ENCODE peak calls at places on chromosomes 12 and 14, in eight cellular contexts. O is left lung, P is lower lobe of right lung, W is stomach, U is prostate gland, I is gastrocnemius medialis, V is body of pancreas, A is mammary epithelial cell. R is an unnamed sample.

GRCh38 chr12:112011685-112012084 is 1.3 kb downstream of the TMEM116 start:
- DNase-seq in V (no peak), P (no peak), A (no peak), W (no peak), U (no peak), O (no peak), I (no peak), R (no peak)

GRCh38 chr12:65817866-65818265 is 6.4 kb upstream of the HMGA2 start:
- DNase-seq in V (no peak), A (no peak), P (no peak), I (no peak), W (no peak), U (no peak), O (no peak), R (no peak)

GRCh38 chr12:47133981-47134380 is 54.2 kb upstream of the AMIGO2 start:
- DNase-seq in A (peak; percentile 25), W (no peak), I (no peak), V (no peak), P (no peak), U (no peak), O (no peak), R (peak; percentile 41)

GRCh38 chr12:34340534-34341361 is 318.5 kb downstream of the ALG10 start:
- DNase-seq in I (no peak), V (no peak), W (no peak), U (no peak), P (no peak), A (no peak), O (no peak), R (no peak)

GRCh38 chr14:95495538-95496025 is 20.9 kb downstream of the SYNE3 start:
- DNase-seq in A (no peak), V (no peak), P (no peak), W (no peak), U (no peak), O (no peak), I (no peak), R (no peak)

GRCh38 chr12:30795410-30795659 is 40.6 kb upstream of the CAPRIN2 start:
- DNase-seq in O (no peak), P (no peak), I (no peak), W (no peak), V (no peak), U (no peak), A (no peak), R (no peak)

GRCh38 chr14:98370352-98370751 is 901.6 kb downstream of the BCL11B start:
- DNase-seq in I (no peak), O (no peak), A (peak; percentile 16), U (peak; percentile 10), P (no peak), W (no peak), V (no peak), R (no peak)

GRCh38 chr12:70590051-70590450 is 47.2 kb downstream of the PTPRB start:
- DNase-seq in W (peak; percentile 77), A (peak; percentile 49), P (peak; percentile 76), V (peak; percentile 74), U (peak; percentile 72), I (peak; percentile 24), O (no peak), R (peak; percentile 88)

GRCh38 chr12:79274571-79275064 is 410.0 kb downstream of the SYT1 start:
- DNase-seq in O (peak; percentile 37), P (no peak), V (no peak), I (no peak), A (no peak), U (no peak), W (no peak), R (no peak)

GRCh38 chr12:103969391-103969790 is 3.7 kb downstream of the TDG start:
- DNase-seq in W (no peak), P (no peak), V (no peak), A (peak; percentile 23), I (no peak), O (no peak), U (no peak), R (peak; percentile 48)

GRCh38 chr12:75887979-75888378 is 143.6 kb downstream of the PHLDA1 start:
- DNase-seq in O (no peak), P (no peak), V (no peak), I (no peak), A (no peak), W (no peak), U (no peak), R (no peak)

GRCh38 chr14:98489115-98489514 is 782.9 kb downstream of the BCL11B start:
- DNase-seq in P (no peak), V (no peak), A (peak; percentile 71), I (no peak), O (no peak), W (no peak), U (no peak), R (no peak)

GRCh38 chr12:92030618-92031017 is 115.0 kb downstream of the BTG1 start:
- DNase-seq in W (peak; percentile 53), P (no peak), V (peak; percentile 72), O (no peak), U (peak; percentile 84), I (peak; percentile 40), A (peak; percentile 43), R (peak; percentile 60)

GRCh38 chr14:68971411-68972035 is 7.6 kb downstream of the ACTN1 start:
- DNase-seq in P (no peak), A (no peak), O (no peak), I (no peak), V (no peak), U (no peak), W (no peak), R (no peak)

GRCh38 chr14:68973639-68974038 is 5.5 kb downstream of the ACTN1 start:
- DNase-seq in U (no peak), O (no peak), V (no peak), I (no peak), W (no peak), P (no peak), A (no peak), R (no peak)

GRCh38 chr14:68974759-68975347 is 4.2 kb downstream of the ACTN1 start:
- DNase-seq in U (no peak), V (no peak), A (no peak), P (no peak), O (no peak), W (no peak), I (no peak), R (no peak)

GRCh38 chr14:68970736-68971135 is 8.4 kb downstream of the ACTN1 start:
- DNase-seq in O (no peak), P (no peak), A (no peak), V (no peak), I (no peak), W (no peak), U (no peak), R (no peak)

GRCh38 chr14:68972507-68973272 is 6.4 kb downstream of the ACTN1 start:
- DNase-seq in A (no peak), P (no peak), W (no peak), V (no peak), I (no peak), U (no peak), O (no peak), R (peak; percentile 67)
- H3K4me1 ChIP-seq in A (peaks cover 88% of the 10 kb centered on the region), P (peaks cover 66% of the 10 kb centered on the region), W (peaks cover 82% of the 10 kb centered on the region), V (peaks cover 74% of the 10 kb centered on the region), I (no peaks in the 10 kb centered on the region), U (peaks cover 12% of the 10 kb centered on the region), O (peaks cover 24% of the 10 kb centered on the region), R (peaks cover 44% of the 10 kb centered on the region)

GRCh38 chr12:132127041-132127440 is 17.1 kb downstream of the DDX51 start:
- DNase-seq in P (no peak), V (no peak), I (no peak), O (no peak), A (no peak), U (no peak), W (no peak), R (no peak)
- H3K4me1 ChIP-seq in P (no peaks in the 10 kb centered on the region), V (no peaks in the 10 kb centered on the region), I (no peaks in the 10 kb centered on the region), O (no peaks in the 10 kb centered on the region), A (no peaks in the 10 kb centered on the region), U (no peaks in the 10 kb centered on the region), W (no peaks in the 10 kb centered on the region), R (no peaks in the 10 kb centered on the region)

DNA sequence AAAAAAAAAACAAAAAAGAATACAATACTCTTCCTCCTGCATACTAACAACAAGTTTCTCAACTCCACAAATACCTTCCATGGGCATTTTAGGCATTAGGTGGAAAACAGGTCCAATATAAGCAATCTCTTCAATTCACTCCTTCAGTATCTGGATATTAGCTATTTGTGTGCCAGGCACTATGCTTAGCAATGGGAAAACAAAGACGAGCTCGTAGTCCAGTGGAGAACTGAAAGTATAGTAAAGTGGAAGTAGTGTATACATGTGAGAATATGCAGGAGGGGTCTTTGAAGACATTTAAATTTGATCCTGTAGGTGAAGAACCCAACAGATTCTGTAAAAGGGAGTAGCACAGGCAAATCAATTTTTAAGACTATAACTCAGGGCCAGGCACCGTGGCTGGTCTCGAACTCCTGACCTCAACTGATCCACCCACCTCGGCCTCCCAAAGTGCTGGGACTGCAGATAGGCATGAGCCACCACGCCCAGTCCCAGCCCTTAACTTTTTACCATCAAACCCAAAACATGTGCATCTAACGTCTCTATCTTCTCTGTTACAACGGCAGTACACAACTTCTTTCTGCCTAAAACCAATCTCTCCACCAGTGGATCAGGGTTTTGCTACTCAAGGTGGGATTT is 10.6 kb downstream of the HECTD1 start:
- DNase-seq in O (no peak), P (no peak), W (no peak), A (no peak), V (no peak), U (no peak), I (no peak), R (no peak)
- H3K4me1 ChIP-seq in O (peaks cover 17% of the 10 kb centered on the region), P (peaks cover 60% of the 10 kb centered on the region), W (peaks cover 29% of the 10 kb centered on the region), A (peaks cover 10% of the 10 kb centered on the region), V (peaks cover 26% of the 10 kb centered on the region), U (no peaks in the 10 kb centered on the region), I (peaks cover 63% of the 10 kb centered on the region), R (peaks cover 32% of the 10 kb centered on the region)

DNA sequence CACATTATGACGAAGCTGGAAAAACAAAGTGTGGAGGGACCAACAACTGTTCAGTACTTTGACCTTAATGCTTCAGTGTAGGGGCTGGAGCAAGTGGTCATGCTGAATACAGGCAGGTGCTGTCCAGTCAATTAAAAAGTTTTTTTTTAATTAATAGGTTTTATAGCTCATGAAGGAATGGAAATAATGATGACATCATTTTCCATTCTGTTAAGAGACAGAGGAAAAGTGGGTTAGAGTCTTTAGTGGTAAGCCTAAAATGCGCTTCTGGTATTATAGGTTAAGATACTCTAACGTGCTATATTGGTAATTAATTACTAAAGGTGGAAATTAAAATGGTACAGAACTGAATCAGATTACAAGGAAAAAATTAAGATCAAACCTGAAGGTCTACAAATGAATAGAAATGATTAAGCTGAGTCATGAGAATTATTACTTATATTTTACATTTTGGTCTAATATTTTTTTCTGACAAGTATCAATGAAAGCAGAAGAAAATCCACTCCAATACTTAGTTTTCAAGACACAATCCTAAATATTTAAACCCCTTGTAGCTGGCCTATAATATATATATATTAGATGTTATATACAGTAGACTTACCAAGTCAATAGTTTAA is 15.5 kb downstream of the KLHDC2 start:
- DNase-seq in A (no peak), O (no peak), U (no peak), V (no peak), I (no peak), P (no peak), W (no peak), R (no peak)
- H3K4me1 ChIP-seq in A (no peaks in the 10 kb centered on the region), O (no peaks in the 10 kb centered on the region), U (no peaks in the 10 kb centered on the region), V (no peaks in the 10 kb centered on the region), I (no peaks in the 10 kb centered on the region), P (no peaks in the 10 kb centered on the region), W (no peaks in the 10 kb centered on the region), R (no peaks in the 10 kb centered on the region)

GRCh38 chr12:95790912-95791849 is 617 bp upstream of the NTN4 start:
- DNase-seq in P (peak; percentile 59), V (peak; percentile 50), O (peak; percentile 83), A (peak; percentile 39), I (no peak), U (peak; percentile 32), W (no peak), R (peak; percentile 46)
- H3K4me1 ChIP-seq in P (peaks cover 24% of the 10 kb centered on the region), V (peaks cover 38% of the 10 kb centered on the region), O (no peaks in the 10 kb centered on the region), A (peaks cover 33% of the 10 kb centered on the region), I (peaks cover 14% of the 10 kb centered on the region), U (no peaks in the 10 kb centered on the region), W (peaks cover 21% of the 10 kb centered on the region), R (peaks cover 21% of the 10 kb centered on the region)

GRCh38 chr14:23023500-23024152 is 11.1 kb downstream of the PSMB5 start:
- DNase-seq in W (no peak), A (no peak), U (no peak), I (no peak), P (no peak), O (no peak), V (no peak), R (no peak)
- H3K4me1 ChIP-seq in W (no peaks in the 10 kb centered on the region), A (no peaks in the 10 kb centered on the region), U (no peaks in the 10 kb centered on the region), I (peaks cover 5% of the 10 kb centered on the region), P (peaks cover 1% of the 10 kb centered on the region), O (no peaks in the 10 kb centered on the region), V (peaks cover under 1% of the 10 kb centered on the region), R (peaks cover 2% of the 10 kb centered on the region)

R was measured in adipocyte.